ENCODE peak calls at places on chromosome 16, in five cellular contexts. E is EL; D is NCI-H460; V is activated CD8-positive, alpha-beta T cell treated with anti-CD3 and anti-CD28 coated beads, Interleukin-2, amount 10 ng/mL, durations not matched to agents 7 days and 5 days; J is sigmoid colon. G is an unnamed sample.

GRCh38 chr16:81817296-81817695 is 38.2 kb downstream of the PLCG2 start:
- DNase-seq in E (no peak), D (no peak), V (no peak), J (no peak), G (no peak)

GRCh38 chr16:57730771-57731730 is 4.5 kb upstream of the KATNB1 start:
- DNase-seq in E (no peak), D (no peak), V (no peak), J (no peak), G (peak)

GRCh38 chr16:73878616-73879015 is 418.0 kb upstream of the PSMD7 start:
- DNase-seq in E (peak), D (peak), V (no peak), J (no peak), G (no peak)

GRCh38 chr16:1346422-1347285 is 5.0 kb downstream of the TSR3 start:
- DNase-seq in E (no peak), D (peak), V (no peak), J (no peak), G (no peak)

GRCh38 chr16:66979011-66979717 is 9.2 kb upstream of the CES4A start:
- DNase-seq in E (no peak), D (no peak), V (no peak), J (peak), G (no peak)

GRCh38 chr16:77974883-77975282 is 47.5 kb upstream of the CLEC3A start:
- DNase-seq in E (no peak), D (no peak), V (peak), J (no peak), G (no peak)

GRCh38 chr16:47323241-47323640 is 137.6 kb downstream of the ITFG1 start:
- DNase-seq in E (no peak), D (no peak), V (no peak), J (no peak), G (no peak)

GRCh38 chr16:48538746-48539484 is 71.1 kb downstream of the N4BP1 start:
- DNase-seq in E (no peak), D (no peak), V (no peak), J (peak), G (no peak)

GRCh38 chr16:11224894-11225676 is 30.9 kb downstream of the SOCS1 start:
- DNase-seq in E (no peak), D (no peak), V (peak), J (no peak), G (no peak)

GRCh38 chr16:28931801-28932225 is at the start of gene CD19:
- DNase-seq in E (no peak), D (no peak), V (no peak), J (no peak), G (no peak)

GRCh38 chr16:4115209-4115940 is 867 bp downstream of the ADCY9 start:
- DNase-seq in E (peak), D (peak), V (peak), J (peak), G (no peak)

GRCh38 chr16:67965668-67966548 is 2.5 kb downstream of the SLC12A4 start:
- DNase-seq in E (no peak), D (no peak), V (no peak), J (no peak), G (no peak)

GRCh38 chr16:2897110-2897509 is 14.1 kb downstream of the FLYWCH2 start:
- DNase-seq in E (no peak), D (no peak), V (no peak), J (no peak), G (no peak)

GRCh38 chr16:77213542-77214108 is 14.4 kb downstream of the SYCE1L start:
- DNase-seq in E (peak), D (peak), V (no peak), J (no peak), G (no peak)

GRCh38 chr16:83345846-83346245 is 461.9 kb upstream of the HSBP1 start:
- DNase-seq in E (no peak), D (no peak), V (no peak), J (no peak), G (no peak)

GRCh38 chr16:67915831-67916723 is 15.6 kb downstream of the CTRL start:
- DNase-seq in E (no peak), D (no peak), V (no peak), J (no peak), G (no peak)

GRCh38 chr16:27303256-27304100 is 10.3 kb upstream of the IL4R start:
- DNase-seq in E (no peak), D (no peak), V (no peak), J (no peak), G (peak)

GRCh38 chr16:24051125-24051524 is 205.0 kb upstream of the CACNG3 start:
- DNase-seq in E (no peak), D (no peak), V (no peak), J (no peak), G (no peak)

GRCh38 chr16:974606-975312 is 4.0 kb upstream of the LMF1 start:
- DNase-seq in E (no peak), D (no peak), V (no peak), J (no peak), G (no peak)

GRCh38 chr16:49556252-49557069 is 182.9 kb downstream of the C16orf78 start:
- DNase-seq in E (no peak), D (no peak), V (no peak), J (no peak), G (no peak)

GRCh38 chr16:68902376-68903345 is 59.3 kb downstream of the TANGO6 start:
- DNase-seq in E (peak), D (peak), V (peak), J (no peak), G (no peak)

GRCh38 chr16:54178491-54178976 is 108.1 kb downstream of the IRX3 start:
- DNase-seq in E (no peak), D (no peak), V (no peak), J (no peak), G (no peak)

GRCh38 chr16:58299757-58300349 is 5.0 kb upstream of the PRSS54 start:
- DNase-seq in E (peak), D (peak), V (peak), J (no peak), G (no peak)

GRCh38 chr16:89137666-89138512 is 33.7 kb upstream of the CDH15 start:
- DNase-seq in E (no peak), D (no peak), V (no peak), J (no peak), G (peak)

G was measured in chondrocyte.